ENCODE peak calls at places on chromosomes 5 and 9, in eight cellular contexts. One of them, this sample, is unnamed.

GRCh38 chr5:178387061-178387855 is 154.7 kb upstream of the PHYKPL start:
- DNase-seq in adrenal gland: no peak
- DNase-seq in GM20000: no peak
- DNase-seq in HFFc6: no peak
- DNase-seq in kidney: peak
- DNase-seq in left ventricle myocardium inferior: no peak
- DNase-seq in GM12864: no peak
- DNase-seq in foreskin keratinocyte: no peak
- DNase-seq in this sample: no peak

GRCh38 chr5:127019928-127020327 is 10.4 kb downstream of the MARCHF3 start:
- DNase-seq in adrenal gland: no peak
- DNase-seq in GM20000: no peak
- DNase-seq in HFFc6: no peak
- DNase-seq in kidney: no peak
- DNase-seq in left ventricle myocardium inferior: no peak
- DNase-seq in GM12864: no peak
- DNase-seq in foreskin keratinocyte: no peak
- DNase-seq in this sample: no peak

GRCh38 chr9:101601904-101602765 is 7.4 kb upstream of the PPP3R2 start:
- DNase-seq in adrenal gland: peak
- DNase-seq in GM20000: peak
- DNase-seq in HFFc6: peak
- DNase-seq in kidney: no peak
- DNase-seq in left ventricle myocardium inferior: no peak
- DNase-seq in GM12864: no peak
- DNase-seq in foreskin keratinocyte: peak
- DNase-seq in this sample: no peak

GRCh38 chr5:173789031-173789920 is 98.9 kb upstream of the CPEB4 start:
- DNase-seq in adrenal gland: peak
- DNase-seq in GM20000: peak
- DNase-seq in HFFc6: peak
- DNase-seq in kidney: no peak
- DNase-seq in left ventricle myocardium inferior: no peak
- DNase-seq in GM12864: peak
- DNase-seq in foreskin keratinocyte: no peak
- DNase-seq in this sample: no peak

GRCh38 chr9:117523531-117524153 is 108.8 kb upstream of the ASTN2 start:
- DNase-seq in adrenal gland: no peak
- DNase-seq in GM20000: no peak
- DNase-seq in HFFc6: no peak
- DNase-seq in kidney: no peak
- DNase-seq in left ventricle myocardium inferior: no peak
- DNase-seq in GM12864: no peak
- DNase-seq in foreskin keratinocyte: no peak
- DNase-seq in this sample: no peak

GRCh38 chr5:3002230-3002629 is 250.8 kb upstream of the IRX2 start:
- DNase-seq in adrenal gland: no peak
- DNase-seq in GM20000: no peak
- DNase-seq in HFFc6: no peak
- DNase-seq in kidney: no peak
- DNase-seq in left ventricle myocardium inferior: no peak
- DNase-seq in GM12864: no peak
- DNase-seq in foreskin keratinocyte: no peak
- DNase-seq in this sample: no peak

GRCh38 chr5:126600631-126601511 is at the start of gene PHAX:
- DNase-seq in adrenal gland: peak
- DNase-seq in GM20000: peak
- DNase-seq in HFFc6: peak
- DNase-seq in kidney: peak
- DNase-seq in left ventricle myocardium inferior: peak
- DNase-seq in GM12864: peak
- DNase-seq in foreskin keratinocyte: peak
- DNase-seq in this sample: peak

GRCh38 chr9:86175743-86176456 is 76.5 kb upstream of the GOLM1 start:
- DNase-seq in adrenal gland: no peak
- DNase-seq in GM20000: no peak
- DNase-seq in HFFc6: no peak
- DNase-seq in kidney: no peak
- DNase-seq in left ventricle myocardium inferior: no peak
- DNase-seq in GM12864: no peak
- DNase-seq in foreskin keratinocyte: no peak
- DNase-seq in this sample: no peak

GRCh38 chr5:101942321-101942882 is 353.7 kb downstream of the SLCO4C1 start:
- DNase-seq in adrenal gland: peak
- DNase-seq in GM20000: peak
- DNase-seq in HFFc6: no peak
- DNase-seq in kidney: no peak
- DNase-seq in left ventricle myocardium inferior: no peak
- DNase-seq in GM12864: peak
- DNase-seq in foreskin keratinocyte: no peak
- DNase-seq in this sample: no peak

GRCh38 chr9:91182429-91182828 is 179.3 kb downstream of the AUH start:
- DNase-seq in adrenal gland: no peak
- DNase-seq in GM20000: no peak
- DNase-seq in HFFc6: no peak
- DNase-seq in kidney: no peak
- DNase-seq in left ventricle myocardium inferior: no peak
- DNase-seq in GM12864: no peak
- DNase-seq in foreskin keratinocyte: peak
- DNase-seq in this sample: peak

GRCh38 chr5:5772202-5772601 is 349.7 kb downstream of the ICE1 start:
- DNase-seq in adrenal gland: no peak
- DNase-seq in GM20000: no peak
- DNase-seq in HFFc6: no peak
- DNase-seq in kidney: no peak
- DNase-seq in left ventricle myocardium inferior: no peak
- DNase-seq in GM12864: no peak
- DNase-seq in foreskin keratinocyte: no peak
- DNase-seq in this sample: no peak

DNA sequence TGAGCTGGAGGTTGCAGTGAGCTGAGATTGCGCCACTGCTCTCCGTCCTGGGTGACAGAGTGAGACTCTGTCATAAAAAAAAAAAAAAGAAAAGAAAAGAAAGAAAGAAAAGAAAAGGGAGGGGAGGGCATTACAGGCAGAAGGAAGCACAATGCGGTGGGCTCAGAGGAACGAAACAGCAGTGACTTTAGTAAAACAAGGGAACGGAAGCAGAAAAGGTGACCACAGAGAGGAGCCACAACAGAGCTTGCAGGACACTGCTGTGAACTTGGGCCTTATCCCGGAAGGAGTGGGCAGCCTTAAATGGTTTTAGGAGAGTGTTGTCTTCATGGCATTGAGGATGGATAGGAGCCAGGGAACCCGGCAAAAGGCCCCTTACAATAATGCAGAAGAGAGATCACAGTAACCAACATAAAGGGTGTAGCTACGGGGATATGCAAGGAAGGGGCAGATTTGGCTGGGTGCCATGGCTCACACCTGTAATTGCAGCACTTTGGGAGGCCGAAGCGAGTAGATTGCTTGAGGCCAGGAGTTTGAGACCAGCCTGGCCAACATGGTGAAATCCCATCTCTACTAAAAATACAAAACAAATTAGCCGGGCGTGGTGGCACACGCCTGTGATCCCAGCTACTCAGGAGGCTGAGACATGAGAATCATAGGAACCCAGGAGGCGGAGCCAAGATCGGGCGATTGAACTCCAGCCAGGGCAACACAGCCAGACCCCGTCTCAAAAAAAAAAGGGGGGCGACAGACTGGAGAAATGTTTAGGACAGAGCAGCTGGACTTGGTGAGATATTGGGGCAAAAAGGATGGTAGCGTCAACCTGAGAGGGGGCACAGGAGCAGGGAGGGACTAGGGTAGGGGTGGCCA is 83.9 kb upstream of the ZBTB43 start:
- DNase-seq in adrenal gland: no peak
- DNase-seq in GM20000: no peak
- DNase-seq in HFFc6: no peak
- DNase-seq in kidney: no peak
- DNase-seq in left ventricle myocardium inferior: no peak
- DNase-seq in GM12864: no peak
- DNase-seq in foreskin keratinocyte: no peak
- DNase-seq in this sample: no peak
- TF ChIP-seq CTCF in adrenal gland: no peak
- TF ChIP-seq CTCF in GM20000: no peak
- TF ChIP-seq CTCF in HFFc6: no peak
- TF ChIP-seq CTCF in kidney: no peak
- TF ChIP-seq CTCF in left ventricle myocardium inferior: no peak
- TF ChIP-seq CTCF in GM12864: no peak
- TF ChIP-seq CTCF in foreskin keratinocyte: no peak
- TF ChIP-seq CTCF in this sample: no peak

GRCh38 chr9:129351642-129352151 is 173.6 kb upstream of the IER5L start:
- DNase-seq in adrenal gland: no peak
- DNase-seq in GM20000: no peak
- DNase-seq in HFFc6: no peak
- DNase-seq in kidney: peak
- DNase-seq in left ventricle myocardium inferior: no peak
- DNase-seq in GM12864: no peak
- DNase-seq in foreskin keratinocyte: no peak
- DNase-seq in this sample: no peak

GRCh38 chr9:129349571-129349947 is 171.5 kb upstream of the IER5L start:
- DNase-seq in adrenal gland: no peak
- DNase-seq in GM20000: no peak
- DNase-seq in HFFc6: no peak
- DNase-seq in kidney: no peak
- DNase-seq in left ventricle myocardium inferior: no peak
- DNase-seq in GM12864: no peak
- DNase-seq in foreskin keratinocyte: no peak
- DNase-seq in this sample: no peak

GRCh38 chr9:129352157-129352870 is 174.3 kb upstream of the IER5L start:
- DNase-seq in adrenal gland: no peak
- DNase-seq in GM20000: no peak
- DNase-seq in HFFc6: no peak
- DNase-seq in kidney: peak
- DNase-seq in left ventricle myocardium inferior: no peak
- DNase-seq in GM12864: no peak
- DNase-seq in foreskin keratinocyte: no peak
- DNase-seq in this sample: no peak

GRCh38 chr9:129350143-129350935 is 172.3 kb upstream of the IER5L start:
- DNase-seq in adrenal gland: no peak
- DNase-seq in GM20000: no peak
- DNase-seq in HFFc6: no peak
- DNase-seq in kidney: peak
- DNase-seq in left ventricle myocardium inferior: no peak
- DNase-seq in GM12864: no peak
- DNase-seq in foreskin keratinocyte: no peak
- DNase-seq in this sample: no peak

GRCh38 chr9:129351058-129351641 is 173.1 kb upstream of the IER5L start:
- DNase-seq in adrenal gland: no peak
- DNase-seq in GM20000: no peak
- DNase-seq in HFFc6: no peak
- DNase-seq in kidney: peak
- DNase-seq in left ventricle myocardium inferior: no peak
- DNase-seq in GM12864: no peak
- DNase-seq in foreskin keratinocyte: no peak
- DNase-seq in this sample: no peak
- TF ChIP-seq CTCF in adrenal gland: no peak
- TF ChIP-seq CTCF in GM20000: no peak
- TF ChIP-seq CTCF in HFFc6: no peak
- TF ChIP-seq CTCF in kidney: no peak
- TF ChIP-seq CTCF in left ventricle myocardium inferior: no peak
- TF ChIP-seq CTCF in GM12864: no peak
- TF ChIP-seq CTCF in foreskin keratinocyte: peak
- TF ChIP-seq CTCF in this sample: no peak

GRCh38 chr5:86981898-86982297 is 285.8 kb upstream of the RASA1 start:
- DNase-seq in adrenal gland: no peak
- DNase-seq in GM20000: no peak
- DNase-seq in HFFc6: no peak
- DNase-seq in kidney: no peak
- DNase-seq in left ventricle myocardium inferior: no peak
- DNase-seq in GM12864: no peak
- DNase-seq in foreskin keratinocyte: no peak
- DNase-seq in this sample: no peak

GRCh38 chr5:86983208-86983607 is 284.5 kb upstream of the RASA1 start:
- DNase-seq in adrenal gland: no peak
- DNase-seq in GM20000: no peak
- DNase-seq in HFFc6: no peak
- DNase-seq in kidney: no peak
- DNase-seq in left ventricle myocardium inferior: no peak
- DNase-seq in GM12864: no peak
- DNase-seq in foreskin keratinocyte: no peak
- DNase-seq in this sample: no peak

DNA sequence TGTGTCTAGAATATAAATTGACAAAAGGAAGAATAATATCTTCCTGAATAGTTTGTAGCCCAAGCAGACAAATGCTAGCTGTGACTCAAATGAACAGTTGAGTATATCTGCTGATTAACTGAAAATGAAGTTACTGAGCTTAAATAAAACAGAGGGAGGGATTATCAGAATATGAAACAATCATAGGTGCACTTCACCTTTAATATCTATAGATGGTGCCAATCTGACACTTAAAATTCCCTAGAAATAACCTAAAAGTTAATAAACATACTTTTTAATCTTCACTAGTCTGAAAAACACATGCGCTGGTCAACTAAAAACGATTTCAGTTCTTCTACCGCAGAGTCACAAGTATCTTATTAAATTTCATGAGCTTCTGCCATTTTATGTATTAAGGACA is 280.8 kb upstream of the RASA1 start:
- DNase-seq in adrenal gland: no peak
- DNase-seq in GM20000: no peak
- DNase-seq in HFFc6: no peak
- DNase-seq in kidney: no peak
- DNase-seq in left ventricle myocardium inferior: no peak
- DNase-seq in GM12864: no peak
- DNase-seq in foreskin keratinocyte: no peak
- DNase-seq in this sample: no peak
- TF ChIP-seq CTCF in adrenal gland: no peak
- TF ChIP-seq CTCF in GM20000: no peak
- TF ChIP-seq CTCF in HFFc6: peak
- TF ChIP-seq CTCF in kidney: no peak
- TF ChIP-seq CTCF in left ventricle myocardium inferior: no peak
- TF ChIP-seq CTCF in GM12864: no peak
- TF ChIP-seq CTCF in foreskin keratinocyte: peak
- TF ChIP-seq CTCF in this sample: no peak

GRCh38 chr5:110442856-110443255 is 283.6 kb downstream of the TMEM232 start:
- DNase-seq in adrenal gland: no peak
- DNase-seq in GM20000: no peak
- DNase-seq in HFFc6: no peak
- DNase-seq in kidney: no peak
- DNase-seq in left ventricle myocardium inferior: no peak
- DNase-seq in GM12864: no peak
- DNase-seq in foreskin keratinocyte: no peak
- DNase-seq in this sample: no peak

GRCh38 chr5:110440058-110440457 is 286.4 kb downstream of the TMEM232 start:
- DNase-seq in adrenal gland: no peak
- DNase-seq in GM20000: no peak
- DNase-seq in HFFc6: no peak
- DNase-seq in kidney: no peak
- DNase-seq in left ventricle myocardium inferior: no peak
- DNase-seq in GM12864: no peak
- DNase-seq in foreskin keratinocyte: no peak
- DNase-seq in this sample: no peak

GRCh38 chr5:110435207-110435606 is 291.3 kb downstream of the TMEM232 start:
- DNase-seq in adrenal gland: no peak
- DNase-seq in GM20000: no peak
- DNase-seq in HFFc6: no peak
- DNase-seq in kidney: no peak
- DNase-seq in left ventricle myocardium inferior: no peak
- DNase-seq in GM12864: no peak
- DNase-seq in foreskin keratinocyte: no peak
- DNase-seq in this sample: no peak

GRCh38 chr5:110439280-110439679 is 287.2 kb downstream of the TMEM232 start:
- DNase-seq in adrenal gland: peak
- DNase-seq in GM20000: no peak
- DNase-seq in HFFc6: no peak
- DNase-seq in kidney: no peak
- DNase-seq in left ventricle myocardium inferior: no peak
- DNase-seq in GM12864: no peak
- DNase-seq in foreskin keratinocyte: no peak
- DNase-seq in this sample: no peak

GRCh38 chr5:110441035-110441434 is 285.4 kb downstream of the TMEM232 start:
- DNase-seq in adrenal gland: no peak
- DNase-seq in GM20000: peak
- DNase-seq in HFFc6: no peak
- DNase-seq in kidney: no peak
- DNase-seq in left ventricle myocardium inferior: no peak
- DNase-seq in GM12864: no peak
- DNase-seq in foreskin keratinocyte: peak
- DNase-seq in this sample: no peak
- TF ChIP-seq CTCF in adrenal gland: peak
- TF ChIP-seq CTCF in GM20000: peak
- TF ChIP-seq CTCF in HFFc6: peak
- TF ChIP-seq CTCF in kidney: peak
- TF ChIP-seq CTCF in left ventricle myocardium inferior: no peak
- TF ChIP-seq CTCF in GM12864: peak
- TF ChIP-seq CTCF in foreskin keratinocyte: peak
- TF ChIP-seq CTCF in this sample: no peak